ENCODE peak calls at places on chromosome 10, in four cellular contexts. F, J, S and G are unnamed samples. For H3K4me1, the result is how much of the 10 kb centered on the place peaks cover.

GRCh38 chr10:88249450-88249849 is 333.7 kb downstream of the RNLS start:
- DNase-seq in F (no peak), J (no peak), S (peak), G (no peak)

GRCh38 chr10:51804861-51805260 is 105.5 kb upstream of the CSTF2T start:
- DNase-seq in F (no peak), J (no peak), S (peak), G (no peak)

GRCh38 chr10:77925795-77926565 is 575 bp downstream of the DLG5 start:
- DNase-seq in F (no peak), J (peak), S (peak), G (peak)

GRCh38 chr10:11397566-11397965 is 213.9 kb downstream of the USP6NL start:
- DNase-seq in F (no peak), J (no peak), S (no peak), G (peak)

GRCh38 chr10:48638739-48639527 is 34.1 kb upstream of the ARHGAP22 start:
- DNase-seq in F (no peak), J (no peak), S (no peak), G (no peak)

GRCh38 chr10:99403674-99404073 is 26.8 kb downstream of the GOT1 start:
- DNase-seq in F (no peak), J (no peak), S (no peak), G (no peak)

GRCh38 chr10:15609291-15609690 is 110.4 kb downstream of the ITGA8 start:
- DNase-seq in F (no peak), J (no peak), S (no peak), G (no peak)

GRCh38 chr10:28892818-28893547 is 215.7 kb downstream of the BAMBI start:
- DNase-seq in F (no peak), J (no peak), S (peak), G (no peak)

GRCh38 chr10:46537309-46537708 is 19.1 kb downstream of the GPRIN2 start:
- DNase-seq in F (no peak), J (no peak), S (no peak), G (peak)

GRCh38 chr10:122050316-122050715 is 61.4 kb downstream of the TACC2 start:
- DNase-seq in F (no peak), J (no peak), S (no peak), G (no peak)

GRCh38 chr10:100520811-100521210 is 1.1 kb upstream of the SEC31B start:
- DNase-seq in F (no peak), J (no peak), S (peak), G (no peak)

GRCh38 chr10:117322258-117322657 is 53.0 kb downstream of the PDZD8 start:
- DNase-seq in F (no peak), J (peak), S (peak), G (no peak)

GRCh38 chr10:118850418-118851061 is 95.8 kb upstream of the CACUL1 start:
- DNase-seq in F (peak), J (peak), S (peak), G (peak)

GRCh38 chr10:94287331-94287730 is 75.4 kb downstream of the NOC3L start:
- DNase-seq in F (no peak), J (no peak), S (peak), G (no peak)

GRCh38 chr10:130137077-130137448 is 872 bp downstream of the GLRX3 start:
- DNase-seq in F (no peak), J (peak), S (peak), G (no peak)

GRCh38 chr10:123150986-123151738 is 3.0 kb upstream of the BUB3 start:
- DNase-seq in F (peak), J (peak), S (peak), G (peak)
- H3K4me3 ChIP-seq in F (no peak), J (peak), S (no peak), G (peak)

DNA sequence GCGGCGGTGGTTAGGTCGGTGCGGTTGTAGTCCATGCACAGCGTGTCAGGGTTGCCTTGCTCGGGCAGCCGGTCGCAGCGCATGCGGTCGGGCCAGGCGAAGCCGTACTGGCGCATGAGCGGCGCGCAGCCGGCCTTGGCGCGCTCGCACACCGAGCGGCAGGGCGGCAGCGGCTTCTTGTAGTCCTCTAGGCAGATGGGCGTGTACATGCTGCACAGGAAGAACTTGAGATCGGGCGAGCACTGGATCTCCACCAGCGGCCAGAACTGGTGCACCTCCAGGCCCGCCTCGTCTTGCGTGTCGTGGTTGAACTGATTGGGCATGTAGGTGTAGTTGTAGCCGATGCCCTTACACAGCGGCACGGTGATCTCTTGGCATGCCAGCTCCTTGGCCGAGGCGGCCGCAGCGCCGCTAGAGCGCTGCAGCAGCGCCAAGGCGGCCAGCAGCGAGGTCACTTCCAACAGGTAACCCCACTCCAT is 1.1 kb downstream of the FZD8 start:
- DNase-seq in F (peak), J (peak), S (peak), G (peak)
- H3K4me1 ChIP-seq in F (under half), J (under half), S (under half), G (under half)

GRCh38 chr10:103450201-103450695 is 1.9 kb downstream of the CALHM2 start:
- DNase-seq in F (no peak), J (no peak), S (no peak), G (no peak)
- H3K4me3 ChIP-seq in F (no peak), J (no peak), S (peak), G (no peak)

GRCh38 chr10:71201921-71202713 is 10.3 kb upstream of the UNC5B start:
- DNase-seq in F (no peak), J (no peak), S (no peak), G (no peak)
- H3K4me1 ChIP-seq in F (under half), J (under half), S (under half), G (under half)

GRCh38 chr10:6348091-6348862 is 145.5 kb downstream of the PFKFB3 start:
- DNase-seq in F (peak), J (no peak), S (peak), G (peak)

GRCh38 chr10:6345404-6345803 is 142.7 kb downstream of the PFKFB3 start:
- DNase-seq in F (no peak), J (no peak), S (no peak), G (no peak)

GRCh38 chr10:6346621-6347020 is 143.9 kb downstream of the PFKFB3 start:
- DNase-seq in F (no peak), J (no peak), S (peak), G (no peak)

GRCh38 chr10:6349846-6350245 is 147.1 kb downstream of the PFKFB3 start:
- DNase-seq in F (no peak), J (no peak), S (no peak), G (no peak)

GRCh38 chr10:6347391-6347951 is 144.7 kb downstream of the PFKFB3 start:
- DNase-seq in F (no peak), J (no peak), S (peak), G (peak)
- H3K4me3 ChIP-seq in F (peak), J (no peak), S (no peak), G (no peak)

GRCh38 chr10:22667093-22667480 is 47.3 kb downstream of the PIP4K2A start:
- DNase-seq in F (peak), J (no peak), S (no peak), G (no peak)
- H3K4me1 ChIP-seq in F (half or more), J (under half), S (under half), G (under half)